ENCODE peak calls at places on chromosomes 12 and 14, in eight cellular contexts. R is CD8-positive, alpha-beta T cell; G is adipocyte; E is H9; T is gastrocnemius medialis; K is Karpas-422; M is heart right ventricle; O is effector memory CD4-positive, alpha-beta T cell. S is an unnamed sample. For H3K4me1, the result is how much of the 10 kb centered on the place peaks cover.

GRCh38 chr14:49114161-49114893 is 471.9 kb downstream of the RPS29 start:
- DNase-seq in R (no peak), G (no peak), E (no peak), T (no peak), K (peak), M (no peak), O (no peak), S (no peak)

GRCh38 chr14:36424478-36425102 is 95.4 kb downstream of the NKX2-1 start:
- DNase-seq in R (no peak), G (no peak), E (no peak), T (no peak), K (peak), M (no peak), O (no peak), S (no peak)

GRCh38 chr14:75343914-75344313 is 65.3 kb downstream of the FOS start:
- DNase-seq in R (no peak), G (peak), E (no peak), T (no peak), K (no peak), M (no peak), O (no peak), S (no peak)

GRCh38 chr14:21669284-21669683 is 4.3 kb downstream of the OR4E1 start:
- DNase-seq in R (no peak), G (no peak), E (no peak), T (no peak), K (no peak), M (no peak), O (no peak), S (no peak)

GRCh38 chr12:100279612-100280244 is 12.8 kb downstream of the SCYL2 start:
- DNase-seq in R (no peak), G (peak), E (no peak), T (no peak), K (no peak), M (no peak), O (no peak), S (no peak)

GRCh38 chr12:100251917-100252316 is 15.0 kb downstream of the DEPDC4 start:
- DNase-seq in R (no peak), G (no peak), E (no peak), T (no peak), K (no peak), M (no peak), O (no peak), S (no peak)

GRCh38 chr12:5581616-5582367 is 149.9 kb downstream of the NTF3 start:
- DNase-seq in R (no peak), G (peak), E (no peak), T (no peak), K (no peak), M (peak), O (no peak), S (no peak)

GRCh38 chr12:1629338-1630080 is 478 bp downstream of the WNT5B start:
- DNase-seq in R (no peak), G (no peak), E (peak), T (no peak), K (peak), M (no peak), O (no peak), S (no peak)

GRCh38 chr12:54596526-54596946 is 8.1 kb upstream of the PPP1R1A start:
- DNase-seq in R (peak), G (peak), E (peak), T (no peak), K (peak), M (peak), O (no peak), S (peak)

GRCh38 chr12:1993341-1993740 is 10.9 kb downstream of the DCP1B start:
- DNase-seq in R (no peak), G (peak), E (no peak), T (no peak), K (no peak), M (no peak), O (no peak), S (no peak)

GRCh38 chr12:20050166-20050565 is 318.2 kb upstream of the PDE3A start:
- DNase-seq in R (no peak), G (peak), E (no peak), T (no peak), K (no peak), M (no peak), O (no peak), S (no peak)

GRCh38 chr14:106843951-106844483 is 1317.6 kb downstream of the TMEM121 start:
- DNase-seq in R (peak), G (no peak), E (no peak), T (no peak), K (peak), M (peak), O (no peak), S (peak)

GRCh38 chr12:55933158-55933798 is 2.3 kb downstream of the DGKA start:
- DNase-seq in R (no peak), G (peak), E (no peak), T (no peak), K (no peak), M (no peak), O (no peak), S (peak)

GRCh38 chr14:65434216-65434850 is 21.8 kb downstream of the FUT8 start:
- DNase-seq in R (no peak), G (peak), E (no peak), T (no peak), K (peak), M (no peak), O (no peak), S (no peak)
- H3K4me1 ChIP-seq in R (under half), G (under half), E (under half), T (under half), K (half or more), M (under half), O (under half), S (under half)

GRCh38 chr12:15910864-15911696 is at the start of gene DERA:
- DNase-seq in R (peak), G (peak), E (peak), T (peak), K (peak), M (peak), O (peak), S (peak)
- H3K4me1 ChIP-seq in R (under half), G (under half), E (under half), T (under half), K (under half), M (under half), O (under half), S (under half)

GRCh38 chr12:106581543-106582263 is 1.1 kb upstream of the RFX4 start:
- DNase-seq in R (no peak), G (peak), E (peak), T (no peak), K (no peak), M (no peak), O (no peak), S (peak)
- H3K4me1 ChIP-seq in R (under half), G (under half), E (under half), T (under half), K (under half), M (under half), O (under half), S (under half)

GRCh38 chr12:6953417-6954315 is 2.5 kb downstream of the PTPN6 start:
- DNase-seq in R (peak), G (no peak), E (no peak), T (no peak), K (peak), M (peak), O (peak), S (peak)
- H3K4me1 ChIP-seq in R (half or more), G (under half), E (under half), T (under half), K (half or more), M (half or more), O (half or more), S (under half)

DNA sequence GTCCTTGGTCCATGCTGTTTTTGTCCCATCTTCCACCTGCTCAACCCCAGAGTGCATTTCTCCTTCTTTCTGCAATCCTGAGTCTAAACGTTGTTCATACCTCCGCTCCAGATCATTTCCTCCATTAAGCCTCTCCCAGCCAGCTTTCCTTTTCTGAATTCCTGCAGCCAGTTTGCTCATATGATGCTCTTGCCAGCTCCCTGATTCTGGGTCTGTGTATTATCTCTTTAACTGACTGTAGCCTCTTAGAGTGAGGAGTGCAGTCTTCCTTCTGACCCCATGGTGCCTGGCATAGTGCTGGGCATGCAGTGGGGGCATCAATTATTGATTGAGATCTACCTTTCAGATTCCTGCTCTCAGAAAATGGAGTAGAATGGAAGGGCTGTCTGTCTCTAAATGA is 11.5 kb upstream of the TBPL2 start:
- DNase-seq in R (no peak), G (no peak), E (no peak), T (no peak), K (no peak), M (no peak), O (no peak), S (no peak)
- H3K4me1 ChIP-seq in R (under half), G (half or more), E (under half), T (under half), K (under half), M (under half), O (under half), S (under half)

GRCh38 chr12:113063396-113064350 is 7.1 kb downstream of the DTX1 start:
- DNase-seq in R (no peak), G (no peak), E (peak), T (no peak), K (peak), M (no peak), O (no peak), S (no peak)
- H3K4me1 ChIP-seq in R (under half), G (under half), E (under half), T (under half), K (half or more), M (under half), O (under half), S (under half)

GRCh38 chr12:32451816-32452215 is 52.5 kb downstream of the FGD4 start:
- DNase-seq in R (no peak), G (no peak), E (no peak), T (no peak), K (no peak), M (no peak), O (no peak), S (no peak)
- H3K4me1 ChIP-seq in R (under half), G (under half), E (under half), T (under half), K (under half), M (half or more), O (under half), S (under half)

DNA sequence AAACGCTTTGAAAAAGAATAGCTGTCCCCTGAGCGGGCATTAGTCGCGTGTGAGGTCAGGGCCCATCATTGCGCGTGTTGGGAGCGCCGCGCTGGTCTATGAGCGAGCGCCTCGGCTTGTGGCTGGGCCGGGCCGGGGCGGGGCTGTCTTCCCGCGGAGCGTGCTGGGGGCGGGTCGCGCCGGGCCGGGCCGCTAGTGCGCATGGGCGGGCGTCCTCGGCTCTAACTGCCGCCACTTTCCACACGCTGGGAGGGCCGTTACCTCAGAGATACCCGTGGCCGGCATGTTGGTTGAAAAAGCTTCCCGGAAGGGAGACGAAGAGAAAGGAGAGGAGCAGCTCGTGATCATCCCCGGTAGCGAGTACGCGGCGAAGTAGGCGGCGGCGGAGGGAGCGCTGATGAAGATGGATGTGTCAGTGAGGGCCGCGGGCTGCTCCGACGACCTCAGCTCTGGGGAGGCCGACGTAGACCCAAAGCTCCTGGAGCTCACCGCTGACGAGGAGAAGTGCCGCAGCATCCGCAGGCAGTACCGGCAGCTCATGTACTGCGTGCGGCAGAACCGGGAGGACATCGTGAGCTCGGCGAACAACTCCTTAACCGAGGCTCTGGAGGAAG is at the start of gene EID3:
- DNase-seq in R (peak), G (peak), E (peak), T (peak), K (no peak), M (peak), O (peak), S (peak)
- H3K4me1 ChIP-seq in R (under half), G (half or more), E (under half), T (half or more), K (under half), M (half or more), O (under half), S (under half)

GRCh38 chr12:120832712-120833111 is 71.4 kb downstream of the SPPL3 start:
- DNase-seq in R (no peak), G (no peak), E (no peak), T (no peak), K (no peak), M (no peak), O (no peak), S (no peak)
- H3K4me1 ChIP-seq in R (under half), G (under half), E (under half), T (half or more), K (half or more), M (half or more), O (under half), S (under half)